ENCODE peak calls at places on chromosomes 6 and 20, in seven cellular contexts. Q is GM13976, Y is pancreas, J is K562, N is foreskin keratinocyte, R is fibroblast of mammary gland, W is AG04450. F is an unnamed sample.

GRCh38 chr20:58340151-58340550 is 30.6 kb downstream of the RAB22A start:
- DNase-seq in J (no peak), Q (no peak), N (no peak), W (no peak), R (no peak), Y (no peak), F (no peak)

GRCh38 chr6:15246217-15247211 is 645 bp downstream of the JARID2 start:
- DNase-seq in J (no peak), R (no peak), N (no peak), Y (no peak), Q (no peak), W (no peak), F (no peak)

GRCh38 chr20:49614338-49615050 is 46.6 kb upstream of the PTGIS start:
- DNase-seq in N (no peak), R (no peak), W (no peak), Q (no peak), J (no peak), Y (peak), F (no peak)

GRCh38 chr6:44078795-44079671 is 48.2 kb downstream of the MRPL14 start:
- DNase-seq in Y (peak), Q (peak), W (no peak), R (peak), N (peak), J (peak), F (peak)

GRCh38 chr6:2861071-2861821 is 19.6 kb upstream of the SERPINB1 start:
- DNase-seq in R (no peak), Y (no peak), W (no peak), Q (no peak), N (no peak), J (no peak), F (no peak)

GRCh38 chr20:5074050-5074674 is 45.6 kb downstream of the PCNA start:
- DNase-seq in R (no peak), W (no peak), N (no peak), J (no peak), Y (no peak), Q (peak), F (no peak)

GRCh38 chr6:98124176-98124575 is 710.2 kb upstream of the POU3F2 start:
- DNase-seq in J (no peak), Y (no peak), W (no peak), Q (no peak), R (no peak), N (peak), F (no peak)

GRCh38 chr6:37994238-37994637 is 174.7 kb downstream of the ZFAND3 start:
- DNase-seq in Q (no peak), R (peak), Y (no peak), W (no peak), J (no peak), N (no peak), F (peak)

GRCh38 chr6:42482126-42482525 is 30.4 kb upstream of the TRERF1 start:
- DNase-seq in J (no peak), Y (no peak), R (no peak), W (no peak), Q (no peak), N (no peak), F (no peak)

GRCh38 chr6:71287038-71287437 is 1.6 kb upstream of the OGFRL1 start:
- DNase-seq in R (peak), J (no peak), Q (peak), Y (no peak), W (no peak), N (no peak), F (no peak)

GRCh38 chr6:167543602-167544506 is 219.0 kb downstream of the TTLL2 start:
- DNase-seq in W (no peak), N (no peak), R (peak), Q (no peak), J (no peak), Y (no peak), F (no peak)

GRCh38 chr6:157107915-157108651 is 215.2 kb downstream of the TMEM242 start:
- DNase-seq in N (peak), W (peak), Y (no peak), R (peak), J (peak), Q (no peak), F (peak)

GRCh38 chr6:97626586-97627441 is 343.8 kb upstream of the MMS22L start:
- DNase-seq in Y (no peak), W (no peak), Q (no peak), R (peak), J (no peak), N (no peak), F (no peak)

GRCh38 chr6:119096683-119097310 is 18.3 kb upstream of the FAM184A start:
- DNase-seq in J (no peak), R (peak), Y (no peak), W (no peak), Q (no peak), N (peak), F (no peak)

GRCh38 chr20:208937-209566 is 18.0 kb upstream of the DEFB129 start:
- DNase-seq in Q (peak), N (peak), J (peak), R (peak), W (peak), Y (no peak), F (peak)

GRCh38 chr20:53692465-53693067 is 98.9 kb upstream of the ZNF217 start:
- DNase-seq in N (no peak), R (peak), Y (no peak), J (no peak), Q (no peak), W (no peak), F (peak)

GRCh38 chr20:53793783-53794383 is 200.2 kb upstream of the ZNF217 start:
- DNase-seq in J (no peak), N (peak), Y (no peak), Q (no peak), W (no peak), R (no peak), F (no peak)

DNA sequence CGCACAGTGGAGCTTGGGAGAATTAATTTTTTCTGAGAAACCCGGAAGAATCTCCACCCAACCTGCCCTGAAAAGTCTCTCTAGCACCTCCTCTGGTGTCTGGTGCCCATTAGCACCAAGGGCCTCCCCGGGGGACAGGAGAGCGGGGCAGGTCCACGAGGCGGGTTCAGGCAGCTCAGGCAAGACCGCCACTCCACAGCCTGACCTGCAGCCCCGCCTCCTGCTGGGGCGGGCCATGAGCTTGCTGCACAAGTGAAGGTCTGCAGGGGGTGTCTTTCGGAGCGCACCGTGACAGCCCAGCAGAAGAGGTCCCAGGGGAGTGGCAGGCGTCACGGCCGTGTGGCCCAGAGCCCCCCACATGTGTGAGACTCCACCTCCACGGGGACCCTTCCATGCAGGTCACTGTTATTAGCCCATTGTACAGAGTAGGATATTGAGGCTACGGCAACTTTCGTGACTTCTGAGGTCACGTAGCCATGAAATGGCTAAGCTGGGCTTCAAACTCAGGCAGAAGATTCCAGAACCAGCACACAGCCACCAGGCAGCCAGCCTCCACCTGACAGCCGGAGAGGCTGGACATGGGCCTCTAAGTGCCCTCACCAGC is 63.9 kb upstream of the SLCO4A1 start:
- DNase-seq in N (no peak), W (no peak), Q (no peak), R (no peak), J (peak), Y (no peak), F (no peak)
- TF ChIP-seq CTCF in N (no peak), W (no peak), Q (no peak), R (no peak), J (peak), Y (no peak), F (peak)

DNA sequence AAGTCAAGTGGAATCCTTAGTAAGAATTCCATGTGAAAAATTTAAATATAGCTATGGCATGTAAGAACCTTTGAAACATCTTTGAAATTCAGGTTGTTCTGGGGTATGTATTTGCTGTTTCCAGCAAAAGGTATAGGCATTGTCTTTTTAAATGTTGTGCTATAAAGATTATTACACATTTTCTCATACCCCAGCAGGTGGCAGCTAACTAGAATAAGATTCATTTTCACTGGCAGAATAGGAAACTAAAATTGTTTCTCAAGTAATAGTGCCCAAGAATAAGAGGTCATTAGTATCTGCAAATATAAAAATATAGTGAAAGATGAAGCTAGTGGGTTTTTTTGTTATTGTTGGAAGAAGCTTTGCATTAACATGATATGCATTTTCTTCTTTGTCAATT is 1.8 kb downstream of the GRIK2 start:
- DNase-seq in W (no peak), J (no peak), N (no peak), R (no peak), Q (no peak), Y (no peak), F (peak)
- TF ChIP-seq CTCF in W (peak), J (no peak), N (peak), R (peak), Q (no peak), Y (no peak), F (peak)

DNA sequence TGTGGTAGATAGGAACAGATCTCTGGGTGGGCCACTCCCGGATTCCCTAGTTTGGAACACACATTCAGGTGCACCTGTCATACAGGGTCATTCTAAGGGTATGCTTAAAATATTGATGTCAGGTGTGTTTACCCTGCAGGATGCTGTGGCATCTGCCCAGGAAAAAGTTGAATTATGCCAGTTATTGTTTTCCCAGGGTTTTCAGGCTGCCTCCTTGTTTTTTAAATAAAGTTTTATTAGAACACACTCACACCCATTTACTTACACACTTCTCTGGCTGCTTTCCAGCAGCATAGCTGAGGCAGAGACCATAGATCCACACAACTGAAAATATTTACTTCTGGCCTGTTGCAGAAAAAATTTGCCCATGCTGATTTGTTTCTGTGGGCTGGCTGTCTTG is 76.5 kb downstream of the PHACTR3 start:
- DNase-seq in Q (no peak), N (no peak), Y (no peak), R (no peak), W (no peak), J (no peak), F (no peak)
- TF ChIP-seq CTCF in Q (no peak), N (no peak), Y (no peak), R (no peak), W (no peak), J (no peak), F (no peak)

DNA sequence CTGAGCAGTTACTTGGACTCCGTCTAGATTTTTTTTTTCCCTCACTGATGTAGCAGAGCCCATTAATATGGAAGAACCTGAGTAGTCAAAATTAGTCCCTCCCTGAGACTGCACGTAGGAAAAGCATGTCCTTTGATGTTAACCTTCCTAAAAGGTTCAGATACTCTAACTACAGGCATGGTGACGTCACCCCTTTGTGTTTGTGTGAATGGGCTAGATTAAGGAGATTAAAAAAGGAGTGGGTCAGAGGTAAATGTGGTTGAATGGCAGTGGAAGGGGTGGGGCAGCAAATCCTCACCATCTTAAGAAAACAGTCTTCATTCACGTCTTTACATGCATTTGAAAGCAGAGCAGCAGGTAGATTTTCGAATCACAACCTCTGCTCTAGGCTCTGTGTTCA is 521.1 kb downstream of the TFAP2B start:
- DNase-seq in J (no peak), R (no peak), N (peak), W (no peak), Y (no peak), Q (no peak), F (no peak)
- TF ChIP-seq CTCF in J (no peak), R (no peak), N (no peak), W (no peak), Y (no peak), Q (no peak), F (no peak)

GRCh38 chr20:45459606-45460005 is 9.9 kb upstream of the WFDC2 start:
- DNase-seq in N (no peak), W (no peak), Q (no peak), R (peak), Y (no peak), J (peak), F (peak)
- TF ChIP-seq CTCF in N (peak), W (peak), Q (no peak), R (peak), Y (no peak), J (peak), F (peak)

GRCh38 chr6:143176090-143177021 is 115.7 kb downstream of the AIG1 start:
- DNase-seq in Q (no peak), Y (no peak), N (peak), J (no peak), W (peak), R (peak), F (peak)
- TF ChIP-seq CTCF in Q (no peak), Y (no peak), N (peak), J (peak), W (no peak), R (peak), F (peak)

F was measured in HFFc6.